ENCODE peak calls at places on chromosomes 13 and 19, in seven cellular contexts. One of them, this sample, is unnamed.
A peak's percentile ranks its signal among the peaks of the same experiment; 100 is the strongest.

GRCh38 chr19:43586346-43586745 is 9.6 kb downstream of the IRGQ start:
- DNase-seq in AG09309: no peak
- DNase-seq in heart left ventricle: no peak
- DNase-seq in HCT116: no peak
- DNase-seq in fibroblast of lung: no peak
- DNase-seq in GM10248: no peak
- DNase-seq in hepatocyte: no peak
- DNase-seq in this sample: no peak

GRCh38 chr19:46909356-46909755 is 48.6 kb downstream of the ARHGAP35 start:
- DNase-seq in fibroblast of lung: no peak
- DNase-seq in GM10248: no peak
- DNase-seq in HCT116: no peak
- DNase-seq in heart left ventricle: no peak
- DNase-seq in AG09309: no peak
- DNase-seq in hepatocyte: no peak
- DNase-seq in this sample: no peak

GRCh38 chr13:25732146-25732865 is 319.5 kb downstream of the SHISA2 start:
- DNase-seq in heart left ventricle: no peak
- DNase-seq in HCT116: no peak
- DNase-seq in AG09309: no peak
- DNase-seq in fibroblast of lung: peak; percentile 40
- DNase-seq in GM10248: no peak
- DNase-seq in hepatocyte: no peak
- DNase-seq in this sample: no peak

GRCh38 chr19:40241809-40242384 is 15.4 kb upstream of the CCNP start:
- DNase-seq in AG09309: no peak
- DNase-seq in hepatocyte: no peak
- DNase-seq in GM10248: no peak
- DNase-seq in heart left ventricle: peak; percentile 77
- DNase-seq in HCT116: no peak
- DNase-seq in fibroblast of lung: peak; percentile 9
- DNase-seq in this sample: no peak

GRCh38 chr13:109288151-109288709 is 498.2 kb downstream of the IRS2 start:
- DNase-seq in GM10248: no peak
- DNase-seq in HCT116: no peak
- DNase-seq in AG09309: no peak
- DNase-seq in hepatocyte: no peak
- DNase-seq in fibroblast of lung: peak; percentile 32
- DNase-seq in heart left ventricle: no peak
- DNase-seq in this sample: no peak

GRCh38 chr19:29370276-29370675 is 155.5 kb upstream of the VSTM2B start:
- DNase-seq in AG09309: no peak
- DNase-seq in fibroblast of lung: no peak
- DNase-seq in GM10248: peak; percentile 0
- DNase-seq in HCT116: no peak
- DNase-seq in hepatocyte: no peak
- DNase-seq in heart left ventricle: no peak
- DNase-seq in this sample: no peak

GRCh38 chr13:21060063-21060826 is 1.1 kb downstream of the LATS2 start:
- DNase-seq in HCT116: no peak
- DNase-seq in heart left ventricle: peak; percentile 56
- DNase-seq in hepatocyte: peak; percentile 72
- DNase-seq in GM10248: peak; percentile 42
- DNase-seq in AG09309: no peak
- DNase-seq in fibroblast of lung: no peak
- DNase-seq in this sample: no peak

GRCh38 chr13:27665333-27665732 is 43.6 kb downstream of the POLR1D start:
- DNase-seq in hepatocyte: no peak
- DNase-seq in fibroblast of lung: peak; percentile 9
- DNase-seq in heart left ventricle: no peak
- DNase-seq in HCT116: no peak
- DNase-seq in GM10248: no peak
- DNase-seq in AG09309: no peak
- DNase-seq in this sample: no peak

GRCh38 chr13:94661396-94661795 is 50.9 kb downstream of the SOX21 start:
- DNase-seq in HCT116: no peak
- DNase-seq in GM10248: no peak
- DNase-seq in heart left ventricle: no peak
- DNase-seq in hepatocyte: no peak
- DNase-seq in fibroblast of lung: no peak
- DNase-seq in AG09309: no peak
- DNase-seq in this sample: no peak

GRCh38 chr13:46896346-46897138 is at the start of gene HTR2A:
- DNase-seq in HCT116: no peak
- DNase-seq in heart left ventricle: peak; percentile 30
- DNase-seq in fibroblast of lung: peak; percentile 48
- DNase-seq in hepatocyte: peak; percentile 14
- DNase-seq in AG09309: no peak
- DNase-seq in GM10248: no peak
- DNase-seq in this sample: no peak

GRCh38 chr13:79282976-79283375 is 123.1 kb downstream of the RBM26 start:
- DNase-seq in fibroblast of lung: peak; percentile 8
- DNase-seq in AG09309: no peak
- DNase-seq in GM10248: no peak
- DNase-seq in HCT116: no peak
- DNase-seq in hepatocyte: peak; percentile 35
- DNase-seq in heart left ventricle: no peak
- DNase-seq in this sample: no peak

GRCh38 chr13:36601186-36601585 is 72.6 kb upstream of the SERTM1 start:
- DNase-seq in heart left ventricle: no peak
- DNase-seq in HCT116: no peak
- DNase-seq in AG09309: no peak
- DNase-seq in hepatocyte: no peak
- DNase-seq in GM10248: no peak
- DNase-seq in fibroblast of lung: no peak
- DNase-seq in this sample: no peak

GRCh38 chr13:95956589-95957148 is 96.5 kb downstream of the UGGT2 start:
- DNase-seq in hepatocyte: no peak
- DNase-seq in heart left ventricle: no peak
- DNase-seq in HCT116: no peak
- DNase-seq in GM10248: no peak
- DNase-seq in AG09309: no peak
- DNase-seq in fibroblast of lung: peak; percentile 23
- DNase-seq in this sample: no peak

GRCh38 chr13:79281335-79281734 is 124.7 kb downstream of the RBM26 start:
- DNase-seq in fibroblast of lung: no peak
- DNase-seq in GM10248: no peak
- DNase-seq in hepatocyte: no peak
- DNase-seq in heart left ventricle: no peak
- DNase-seq in AG09309: no peak
- DNase-seq in HCT116: no peak
- DNase-seq in this sample: no peak

GRCh38 chr13:77595166-77595810 is 59.8 kb downstream of the SCEL start:
- DNase-seq in heart left ventricle: no peak
- DNase-seq in HCT116: no peak
- DNase-seq in AG09309: no peak
- DNase-seq in fibroblast of lung: no peak
- DNase-seq in GM10248: no peak
- DNase-seq in hepatocyte: no peak
- DNase-seq in this sample: no peak

GRCh38 chr19:35030257-35031071 is at the start of gene SCN1B:
- DNase-seq in GM10248: peak; percentile 54
- DNase-seq in fibroblast of lung: peak; percentile 59
- DNase-seq in AG09309: no peak
- DNase-seq in hepatocyte: peak; percentile 87
- DNase-seq in heart left ventricle: peak; percentile 78
- DNase-seq in HCT116: peak; percentile 22
- DNase-seq in this sample: peak; percentile 26

GRCh38 chr13:65095697-65096096 is 2134.4 kb downstream of the PCDH9 start:
- DNase-seq in AG09309: no peak
- DNase-seq in hepatocyte: no peak
- DNase-seq in HCT116: no peak
- DNase-seq in GM10248: no peak
- DNase-seq in heart left ventricle: no peak
- DNase-seq in fibroblast of lung: peak; percentile 35
- DNase-seq in this sample: no peak

GRCh38 chr19:12544401-12544876 is 6.8 kb downstream of the ZNF564 start:
- DNase-seq in fibroblast of lung: no peak
- DNase-seq in GM10248: no peak
- DNase-seq in heart left ventricle: no peak
- DNase-seq in AG09309: no peak
- DNase-seq in hepatocyte: no peak
- DNase-seq in HCT116: no peak
- DNase-seq in this sample: no peak

GRCh38 chr13:30832845-30833332 is 73.2 kb upstream of the MEDAG start:
- DNase-seq in heart left ventricle: peak; percentile 62
- DNase-seq in GM10248: peak; percentile 36
- DNase-seq in HCT116: peak; percentile 95
- DNase-seq in AG09309: no peak
- DNase-seq in fibroblast of lung: no peak
- DNase-seq in hepatocyte: peak; percentile 94
- DNase-seq in this sample: no peak

GRCh38 chr19:13132471-13133166 is 14.6 kb downstream of the NACC1 start:
- DNase-seq in fibroblast of lung: peak; percentile 33
- DNase-seq in AG09309: no peak
- DNase-seq in heart left ventricle: no peak
- DNase-seq in HCT116: no peak
- DNase-seq in GM10248: no peak
- DNase-seq in hepatocyte: peak; percentile 2
- DNase-seq in this sample: peak; percentile 84

GRCh38 chr13:38814331-38814730 is 127.5 kb downstream of the FREM2 start:
- DNase-seq in hepatocyte: no peak
- DNase-seq in HCT116: no peak
- DNase-seq in AG09309: no peak
- DNase-seq in GM10248: no peak
- DNase-seq in fibroblast of lung: no peak
- DNase-seq in heart left ventricle: no peak
- DNase-seq in this sample: no peak

GRCh38 chr19:55146648-55147218 is 2.3 kb downstream of the TNNT1 start:
- DNase-seq in hepatocyte: peak; percentile 44
- DNase-seq in fibroblast of lung: no peak
- DNase-seq in HCT116: peak; percentile 61
- DNase-seq in heart left ventricle: no peak
- DNase-seq in AG09309: no peak
- DNase-seq in GM10248: peak; percentile 31
- DNase-seq in this sample: no peak

GRCh38 chr19:55535579-55536350 is 1.2 kb downstream of the SBK2 start:
- DNase-seq in GM10248: no peak
- DNase-seq in hepatocyte: no peak
- DNase-seq in fibroblast of lung: no peak
- DNase-seq in HCT116: no peak
- DNase-seq in heart left ventricle: no peak
- DNase-seq in AG09309: no peak
- DNase-seq in this sample: no peak

GRCh38 chr19:51366050-51366998 is at the start of gene ETFB:
- DNase-seq in AG09309: peak; percentile 88
- DNase-seq in heart left ventricle: peak; percentile 100
- DNase-seq in fibroblast of lung: peak; percentile 98
- DNase-seq in GM10248: peak; percentile 97
- DNase-seq in hepatocyte: peak; percentile 99
- DNase-seq in HCT116: peak; percentile 95
- DNase-seq in this sample: peak; percentile 98

GRCh38 chr13:34816118-34816517 is 126.0 kb upstream of the NBEA start:
- DNase-seq in AG09309: no peak
- DNase-seq in fibroblast of lung: no peak
- DNase-seq in heart left ventricle: no peak
- DNase-seq in hepatocyte: no peak
- DNase-seq in GM10248: no peak
- DNase-seq in HCT116: no peak
- DNase-seq in this sample: no peak

GRCh38 chr13:97749174-97749573 is 204.3 kb upstream of the IPO5 start:
- DNase-seq in hepatocyte: no peak
- DNase-seq in HCT116: peak; percentile 32
- DNase-seq in AG09309: no peak
- DNase-seq in fibroblast of lung: no peak
- DNase-seq in heart left ventricle: no peak
- DNase-seq in GM10248: no peak
- DNase-seq in this sample: no peak
- TF ChIP-seq CTCF in hepatocyte: no peak
- TF ChIP-seq CTCF in HCT116: peak; percentile 12
- TF ChIP-seq CTCF in AG09309: no peak
- TF ChIP-seq CTCF in fibroblast of lung: no peak
- TF ChIP-seq CTCF in heart left ventricle: no peak
- TF ChIP-seq CTCF in GM10248: peak; percentile 5
- TF ChIP-seq CTCF in this sample: no peak

GRCh38 chr19:16324384-16325160 is at the start of gene KLF2:
- DNase-seq in hepatocyte: peak; percentile 93
- DNase-seq in AG09309: peak; percentile 67
- DNase-seq in heart left ventricle: peak; percentile 97
- DNase-seq in GM10248: peak; percentile 90
- DNase-seq in HCT116: peak; percentile 63
- DNase-seq in fibroblast of lung: peak; percentile 93
- DNase-seq in this sample: peak; percentile 93

GRCh38 chr19:16325161-16325527 is 518 bp downstream of the KLF2 start:
- DNase-seq in GM10248: no peak
- DNase-seq in HCT116: no peak
- DNase-seq in fibroblast of lung: no peak
- DNase-seq in heart left ventricle: peak; percentile 43
- DNase-seq in AG09309: no peak
- DNase-seq in hepatocyte: peak; percentile 66
- DNase-seq in this sample: no peak

GRCh38 chr19:16325671-16326400 is 1.2 kb downstream of the KLF2 start:
- DNase-seq in AG09309: no peak
- DNase-seq in GM10248: no peak
- DNase-seq in HCT116: no peak
- DNase-seq in heart left ventricle: peak; percentile 54
- DNase-seq in hepatocyte: peak; percentile 50
- DNase-seq in fibroblast of lung: no peak
- DNase-seq in this sample: no peak

GRCh38 chr19:16323532-16323931 is 1.1 kb upstream of the KLF2 start:
- DNase-seq in fibroblast of lung: no peak
- DNase-seq in HCT116: no peak
- DNase-seq in GM10248: no peak
- DNase-seq in hepatocyte: no peak
- DNase-seq in AG09309: no peak
- DNase-seq in heart left ventricle: no peak
- DNase-seq in this sample: no peak

DNA sequence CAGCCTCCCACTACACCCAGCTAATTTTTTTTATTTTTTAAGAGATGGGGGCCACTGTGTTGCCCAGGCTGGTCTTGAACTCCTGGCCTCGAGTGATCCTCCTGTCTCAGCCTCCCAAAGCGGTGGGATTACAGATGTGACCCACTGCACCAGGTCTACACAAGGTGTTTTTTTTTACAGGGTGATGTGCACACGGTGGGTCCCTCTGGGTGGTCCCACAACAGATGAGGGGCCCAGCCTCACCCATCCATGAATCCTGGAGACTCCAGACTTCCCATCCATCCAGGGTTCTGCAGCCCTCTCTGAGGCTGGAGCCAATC is 602 bp upstream of the KLF2 start:
- DNase-seq in fibroblast of lung: no peak
- DNase-seq in heart left ventricle: no peak
- DNase-seq in HCT116: no peak
- DNase-seq in GM10248: no peak
- DNase-seq in AG09309: no peak
- DNase-seq in hepatocyte: no peak
- DNase-seq in this sample: no peak
- TF ChIP-seq CTCF in fibroblast of lung: no peak
- TF ChIP-seq CTCF in heart left ventricle: no peak
- TF ChIP-seq CTCF in HCT116: no peak
- TF ChIP-seq CTCF in GM10248: no peak
- TF ChIP-seq CTCF in AG09309: no peak
- TF ChIP-seq CTCF in hepatocyte: no peak
- TF ChIP-seq CTCF in this sample: no peak

GRCh38 chr19:42113641-42114348 is 18.5 kb downstream of the POU2F2 start:
- DNase-seq in HCT116: peak; percentile 64
- DNase-seq in fibroblast of lung: peak; percentile 87
- DNase-seq in AG09309: peak; percentile 91
- DNase-seq in GM10248: peak; percentile 62
- DNase-seq in heart left ventricle: peak; percentile 56
- DNase-seq in hepatocyte: peak; percentile 67
- DNase-seq in this sample: peak; percentile 98
- TF ChIP-seq CTCF in HCT116: no peak
- TF ChIP-seq CTCF in fibroblast of lung: peak; percentile 34
- TF ChIP-seq CTCF in AG09309: peak; percentile 36
- TF ChIP-seq CTCF in GM10248: no peak
- TF ChIP-seq CTCF in heart left ventricle: no peak
- TF ChIP-seq CTCF in hepatocyte: no peak
- TF ChIP-seq CTCF in this sample: peak; percentile 68

GRCh38 chr19:50315773-50316448 is 13.3 kb downstream of the KCNC3 start:
- DNase-seq in GM10248: peak; percentile 83
- DNase-seq in AG09309: no peak
- DNase-seq in fibroblast of lung: no peak
- DNase-seq in heart left ventricle: no peak
- DNase-seq in HCT116: no peak
- DNase-seq in hepatocyte: no peak
- DNase-seq in this sample: peak; percentile 5
- TF ChIP-seq CTCF in GM10248: no peak
- TF ChIP-seq CTCF in AG09309: no peak
- TF ChIP-seq CTCF in fibroblast of lung: no peak
- TF ChIP-seq CTCF in heart left ventricle: no peak
- TF ChIP-seq CTCF in HCT116: no peak
- TF ChIP-seq CTCF in hepatocyte: peak; percentile 6
- TF ChIP-seq CTCF in this sample: no peak

This sample was measured in HFFc6.